ENCODE peak calls at places on chromosomes 6 and 20, in ten cellular contexts. One of them, this sample, is unnamed.

GRCh38 chr6:135555550-135555949 is 58.0 kb upstream of the AHI1 start:
- DNase-seq in HCT116: no peak
- DNase-seq in heart left ventricle: no peak
- DNase-seq in activated B cell treated with CpG ODN at 0.5 μM for 24 hours: no peak
- DNase-seq in AG04450: no peak
- DNase-seq in tibial nerve: no peak
- DNase-seq in heart right ventricle: no peak
- DNase-seq in fibroblast of the aortic adventitia: no peak
- DNase-seq in cardiac fibroblast: no peak
- DNase-seq in cardiac muscle cell: no peak
- DNase-seq in this sample: no peak

GRCh38 chr6:139597781-139598368 is 223.4 kb upstream of the CITED2 start:
- DNase-seq in activated B cell treated with CpG ODN at 0.5 μM for 24 hours: no peak
- DNase-seq in heart right ventricle: peak; percentile 38
- DNase-seq in HCT116: no peak
- DNase-seq in AG04450: peak; percentile 95
- DNase-seq in cardiac fibroblast: peak; percentile 99
- DNase-seq in heart left ventricle: peak; percentile 64
- DNase-seq in fibroblast of the aortic adventitia: peak; percentile 100
- DNase-seq in tibial nerve: peak; percentile 53
- DNase-seq in cardiac muscle cell: peak; percentile 99
- DNase-seq in this sample: no peak

GRCh38 chr6:122322824-122323223 is 76.6 kb upstream of the HSF2 start:
- DNase-seq in tibial nerve: no peak
- DNase-seq in cardiac fibroblast: peak; percentile 32
- DNase-seq in HCT116: no peak
- DNase-seq in AG04450: no peak
- DNase-seq in fibroblast of the aortic adventitia: peak; percentile 53
- DNase-seq in heart right ventricle: no peak
- DNase-seq in heart left ventricle: no peak
- DNase-seq in activated B cell treated with CpG ODN at 0.5 μM for 24 hours: no peak
- DNase-seq in cardiac muscle cell: peak; percentile 30
- DNase-seq in this sample: no peak

GRCh38 chr6:145836170-145836569 is 21.6 kb upstream of the FBXO30 start:
- DNase-seq in tibial nerve: no peak
- DNase-seq in fibroblast of the aortic adventitia: peak; percentile 55
- DNase-seq in activated B cell treated with CpG ODN at 0.5 μM for 24 hours: no peak
- DNase-seq in cardiac muscle cell: peak; percentile 67
- DNase-seq in AG04450: no peak
- DNase-seq in HCT116: no peak
- DNase-seq in cardiac fibroblast: peak; percentile 76
- DNase-seq in heart left ventricle: no peak
- DNase-seq in heart right ventricle: no peak
- DNase-seq in this sample: no peak

GRCh38 chr6:41784581-41785171 is 2.8 kb upstream of the TOMM6 start:
- DNase-seq in tibial nerve: no peak
- DNase-seq in fibroblast of the aortic adventitia: no peak
- DNase-seq in activated B cell treated with CpG ODN at 0.5 μM for 24 hours: no peak
- DNase-seq in cardiac fibroblast: no peak
- DNase-seq in heart left ventricle: no peak
- DNase-seq in heart right ventricle: no peak
- DNase-seq in HCT116: no peak
- DNase-seq in cardiac muscle cell: no peak
- DNase-seq in AG04450: no peak
- DNase-seq in this sample: no peak

GRCh38 chr6:63676412-63677114 is 41.0 kb downstream of the PHF3 start:
- DNase-seq in heart left ventricle: no peak
- DNase-seq in heart right ventricle: no peak
- DNase-seq in fibroblast of the aortic adventitia: no peak
- DNase-seq in activated B cell treated with CpG ODN at 0.5 μM for 24 hours: no peak
- DNase-seq in AG04450: no peak
- DNase-seq in tibial nerve: no peak
- DNase-seq in HCT116: no peak
- DNase-seq in cardiac muscle cell: peak; percentile 14
- DNase-seq in cardiac fibroblast: peak; percentile 21
- DNase-seq in this sample: no peak

GRCh38 chr20:20824924-20825584 is 112.6 kb upstream of the RALGAPA2 start:
- DNase-seq in HCT116: no peak
- DNase-seq in heart right ventricle: peak; percentile 65
- DNase-seq in activated B cell treated with CpG ODN at 0.5 μM for 24 hours: peak; percentile 20
- DNase-seq in AG04450: no peak
- DNase-seq in cardiac fibroblast: peak; percentile 48
- DNase-seq in tibial nerve: no peak
- DNase-seq in fibroblast of the aortic adventitia: peak; percentile 41
- DNase-seq in heart left ventricle: peak; percentile 59
- DNase-seq in cardiac muscle cell: peak; percentile 55
- DNase-seq in this sample: no peak

GRCh38 chr20:49519777-49520359 is 37.4 kb upstream of the KCNB1 start:
- DNase-seq in AG04450: no peak
- DNase-seq in HCT116: no peak
- DNase-seq in fibroblast of the aortic adventitia: no peak
- DNase-seq in activated B cell treated with CpG ODN at 0.5 μM for 24 hours: no peak
- DNase-seq in tibial nerve: no peak
- DNase-seq in heart left ventricle: no peak
- DNase-seq in cardiac muscle cell: no peak
- DNase-seq in cardiac fibroblast: no peak
- DNase-seq in heart right ventricle: no peak
- DNase-seq in this sample: no peak

GRCh38 chr6:125804264-125804663 is 13.5 kb downstream of the NCOA7 start:
- DNase-seq in activated B cell treated with CpG ODN at 0.5 μM for 24 hours: no peak
- DNase-seq in HCT116: no peak
- DNase-seq in heart left ventricle: no peak
- DNase-seq in cardiac muscle cell: no peak
- DNase-seq in cardiac fibroblast: no peak
- DNase-seq in AG04450: no peak
- DNase-seq in heart right ventricle: no peak
- DNase-seq in tibial nerve: no peak
- DNase-seq in fibroblast of the aortic adventitia: no peak
- DNase-seq in this sample: no peak

GRCh38 chr20:695165-695866 is 19.7 kb upstream of the SCRT2 start:
- DNase-seq in AG04450: no peak
- DNase-seq in heart right ventricle: no peak
- DNase-seq in heart left ventricle: no peak
- DNase-seq in HCT116: no peak
- DNase-seq in cardiac muscle cell: no peak
- DNase-seq in activated B cell treated with CpG ODN at 0.5 μM for 24 hours: no peak
- DNase-seq in fibroblast of the aortic adventitia: no peak
- DNase-seq in cardiac fibroblast: no peak
- DNase-seq in tibial nerve: no peak
- DNase-seq in this sample: no peak

GRCh38 chr20:51631011-51631950 is 88.8 kb upstream of the NFATC2 start:
- DNase-seq in AG04450: peak; percentile 97
- DNase-seq in fibroblast of the aortic adventitia: peak; percentile 99
- DNase-seq in tibial nerve: peak; percentile 55
- DNase-seq in cardiac muscle cell: peak; percentile 99
- DNase-seq in cardiac fibroblast: peak; percentile 98
- DNase-seq in activated B cell treated with CpG ODN at 0.5 μM for 24 hours: no peak
- DNase-seq in HCT116: peak; percentile 91
- DNase-seq in heart left ventricle: peak; percentile 70
- DNase-seq in heart right ventricle: peak; percentile 74
- DNase-seq in this sample: peak; percentile 27

GRCh38 chr6:149834513-149835481 is 29.4 kb downstream of the LRP11 start:
- DNase-seq in HCT116: peak; percentile 72
- DNase-seq in heart left ventricle: no peak
- DNase-seq in cardiac fibroblast: peak; percentile 79
- DNase-seq in cardiac muscle cell: peak; percentile 82
- DNase-seq in AG04450: no peak
- DNase-seq in heart right ventricle: peak; percentile 54
- DNase-seq in fibroblast of the aortic adventitia: peak; percentile 87
- DNase-seq in activated B cell treated with CpG ODN at 0.5 μM for 24 hours: peak; percentile 25
- DNase-seq in tibial nerve: peak; percentile 61
- DNase-seq in this sample: peak; percentile 87

GRCh38 chr6:106514281-106514885 is 114.9 kb downstream of the RTN4IP1 start:
- DNase-seq in HCT116: no peak
- DNase-seq in cardiac muscle cell: no peak
- DNase-seq in AG04450: no peak
- DNase-seq in heart left ventricle: no peak
- DNase-seq in activated B cell treated with CpG ODN at 0.5 μM for 24 hours: no peak
- DNase-seq in heart right ventricle: no peak
- DNase-seq in fibroblast of the aortic adventitia: no peak
- DNase-seq in cardiac fibroblast: no peak
- DNase-seq in tibial nerve: no peak
- DNase-seq in this sample: no peak

GRCh38 chr6:147322299-147323162 is 118.3 kb downstream of the STXBP5 start:
- DNase-seq in activated B cell treated with CpG ODN at 0.5 μM for 24 hours: no peak
- DNase-seq in cardiac muscle cell: peak; percentile 61
- DNase-seq in AG04450: peak; percentile 15
- DNase-seq in fibroblast of the aortic adventitia: peak; percentile 9
- DNase-seq in heart right ventricle: peak; percentile 7
- DNase-seq in cardiac fibroblast: peak; percentile 56
- DNase-seq in heart left ventricle: no peak
- DNase-seq in HCT116: no peak
- DNase-seq in tibial nerve: no peak
- DNase-seq in this sample: no peak

GRCh38 chr6:92446052-92446451 is 973.3 kb downstream of the EPHA7 start:
- DNase-seq in heart left ventricle: no peak
- DNase-seq in cardiac muscle cell: no peak
- DNase-seq in HCT116: no peak
- DNase-seq in activated B cell treated with CpG ODN at 0.5 μM for 24 hours: no peak
- DNase-seq in AG04450: no peak
- DNase-seq in cardiac fibroblast: no peak
- DNase-seq in heart right ventricle: no peak
- DNase-seq in fibroblast of the aortic adventitia: no peak
- DNase-seq in tibial nerve: no peak
- DNase-seq in this sample: no peak

GRCh38 chr20:17939622-17940446 is 28.8 kb downstream of the SNX5 start:
- DNase-seq in cardiac muscle cell: no peak
- DNase-seq in tibial nerve: no peak
- DNase-seq in heart left ventricle: no peak
- DNase-seq in fibroblast of the aortic adventitia: no peak
- DNase-seq in heart right ventricle: no peak
- DNase-seq in AG04450: no peak
- DNase-seq in HCT116: no peak
- DNase-seq in cardiac fibroblast: no peak
- DNase-seq in activated B cell treated with CpG ODN at 0.5 μM for 24 hours: no peak
- DNase-seq in this sample: no peak

GRCh38 chr6:28651161-28651560 is 125.5 kb downstream of the GPX5 start:
- DNase-seq in activated B cell treated with CpG ODN at 0.5 μM for 24 hours: no peak
- DNase-seq in fibroblast of the aortic adventitia: no peak
- DNase-seq in HCT116: no peak
- DNase-seq in tibial nerve: no peak
- DNase-seq in cardiac muscle cell: no peak
- DNase-seq in AG04450: no peak
- DNase-seq in cardiac fibroblast: no peak
- DNase-seq in heart left ventricle: no peak
- DNase-seq in heart right ventricle: no peak
- DNase-seq in this sample: no peak
- TF ChIP-seq CTCF in activated B cell treated with CpG ODN at 0.5 μM for 24 hours: no peak
- TF ChIP-seq CTCF in fibroblast of the aortic adventitia: no peak
- TF ChIP-seq CTCF in HCT116: no peak
- TF ChIP-seq CTCF in tibial nerve: no peak
- TF ChIP-seq CTCF in cardiac muscle cell: no peak
- TF ChIP-seq CTCF in AG04450: no peak
- TF ChIP-seq CTCF in cardiac fibroblast: no peak
- TF ChIP-seq CTCF in heart left ventricle: no peak
- TF ChIP-seq CTCF in heart right ventricle: no peak
- TF ChIP-seq CTCF in this sample: no peak

GRCh38 chr6:29685718-29686326 is 4.9 kb upstream of the ZFP57 start:
- DNase-seq in heart right ventricle: peak; percentile 16
- DNase-seq in fibroblast of the aortic adventitia: no peak
- DNase-seq in cardiac fibroblast: no peak
- DNase-seq in HCT116: no peak
- DNase-seq in tibial nerve: no peak
- DNase-seq in heart left ventricle: peak; percentile 44
- DNase-seq in cardiac muscle cell: peak; percentile 26
- DNase-seq in activated B cell treated with CpG ODN at 0.5 μM for 24 hours: no peak
- DNase-seq in AG04450: no peak
- DNase-seq in this sample: no peak
- TF ChIP-seq CTCF in heart right ventricle: no peak
- TF ChIP-seq CTCF in fibroblast of the aortic adventitia: no peak
- TF ChIP-seq CTCF in cardiac fibroblast: peak; percentile 26
- TF ChIP-seq CTCF in HCT116: no peak
- TF ChIP-seq CTCF in tibial nerve: no peak
- TF ChIP-seq CTCF in heart left ventricle: peak; percentile 33
- TF ChIP-seq CTCF in cardiac muscle cell: peak; percentile 29
- TF ChIP-seq CTCF in activated B cell treated with CpG ODN at 0.5 μM for 24 hours: no peak
- TF ChIP-seq CTCF in AG04450: no peak
- TF ChIP-seq CTCF in this sample: no peak

DNA sequence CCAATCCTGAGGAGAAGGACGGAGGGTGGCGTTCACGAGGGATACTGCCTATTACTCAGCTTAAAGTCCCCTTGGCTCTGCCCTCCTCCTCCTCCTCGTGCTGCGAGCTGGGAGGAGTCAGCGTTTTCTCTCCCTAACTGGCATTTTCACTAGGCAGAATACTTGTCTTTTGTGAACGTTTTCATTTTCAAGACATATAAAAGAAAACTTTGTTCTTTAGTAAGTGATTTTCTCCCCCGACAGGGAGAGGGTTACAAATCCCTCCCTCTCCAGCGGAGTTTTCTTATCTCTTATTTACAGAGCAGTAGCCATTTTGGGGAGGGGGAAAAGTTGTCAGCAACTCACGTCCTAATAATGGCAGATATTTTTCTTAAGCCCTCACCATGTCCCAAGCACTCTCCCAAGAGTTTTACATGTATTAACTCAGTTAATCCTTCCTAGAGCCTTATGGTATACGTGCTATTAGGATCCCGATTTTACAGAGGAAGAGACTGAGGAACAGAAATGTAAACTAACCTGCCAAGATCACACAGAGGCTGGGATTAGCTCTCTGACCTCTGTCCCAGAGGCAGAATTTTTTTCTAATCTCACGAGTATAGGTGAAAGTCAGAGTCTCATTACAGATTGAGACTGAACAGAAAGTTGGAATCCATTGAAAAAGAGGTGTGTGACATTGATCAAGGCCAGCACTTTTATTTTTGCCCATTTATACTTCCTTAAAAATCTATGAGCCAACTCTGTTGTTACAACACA is 30.0 kb upstream of the ZNF217 start:
- DNase-seq in heart right ventricle: peak; percentile 73
- DNase-seq in cardiac muscle cell: peak; percentile 82
- DNase-seq in activated B cell treated with CpG ODN at 0.5 μM for 24 hours: no peak
- DNase-seq in HCT116: no peak
- DNase-seq in cardiac fibroblast: peak; percentile 83
- DNase-seq in tibial nerve: peak; percentile 61
- DNase-seq in fibroblast of the aortic adventitia: peak; percentile 78
- DNase-seq in AG04450: no peak
- DNase-seq in heart left ventricle: peak; percentile 74
- DNase-seq in this sample: peak; percentile 33
- TF ChIP-seq CTCF in heart right ventricle: no peak
- TF ChIP-seq CTCF in cardiac muscle cell: peak; percentile 17
- TF ChIP-seq CTCF in activated B cell treated with CpG ODN at 0.5 μM for 24 hours: no peak
- TF ChIP-seq CTCF in HCT116: no peak
- TF ChIP-seq CTCF in cardiac fibroblast: no peak
- TF ChIP-seq CTCF in tibial nerve: no peak
- TF ChIP-seq CTCF in fibroblast of the aortic adventitia: no peak
- TF ChIP-seq CTCF in AG04450: peak; percentile 4
- TF ChIP-seq CTCF in heart left ventricle: peak; percentile 22
- TF ChIP-seq CTCF in this sample: no peak

DNA sequence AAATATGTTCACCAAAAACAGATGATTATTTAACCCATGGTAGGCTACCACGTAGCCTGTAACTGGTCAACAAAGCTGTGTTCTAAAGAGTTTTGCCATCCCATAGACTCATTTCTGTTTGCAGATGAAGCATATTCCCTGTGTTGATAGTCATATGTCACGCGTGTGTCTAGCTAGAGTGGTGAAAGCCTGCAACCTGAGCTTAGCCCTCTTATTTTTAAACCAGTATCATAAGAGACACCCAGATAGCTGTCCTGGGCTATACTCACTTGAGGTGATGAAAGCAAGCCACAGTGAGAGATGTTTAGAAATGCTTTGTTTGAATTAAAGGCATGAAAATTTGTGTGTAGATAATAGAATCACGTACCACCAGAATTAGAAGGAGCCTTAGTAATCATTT is 307.8 kb downstream of the ZFAND3 start:
- DNase-seq in cardiac muscle cell: no peak
- DNase-seq in activated B cell treated with CpG ODN at 0.5 μM for 24 hours: no peak
- DNase-seq in HCT116: no peak
- DNase-seq in tibial nerve: no peak
- DNase-seq in heart left ventricle: no peak
- DNase-seq in heart right ventricle: no peak
- DNase-seq in AG04450: no peak
- DNase-seq in fibroblast of the aortic adventitia: no peak
- DNase-seq in cardiac fibroblast: no peak
- DNase-seq in this sample: no peak
- TF ChIP-seq CTCF in cardiac muscle cell: no peak
- TF ChIP-seq CTCF in activated B cell treated with CpG ODN at 0.5 μM for 24 hours: no peak
- TF ChIP-seq CTCF in HCT116: no peak
- TF ChIP-seq CTCF in tibial nerve: no peak
- TF ChIP-seq CTCF in heart left ventricle: no peak
- TF ChIP-seq CTCF in heart right ventricle: no peak
- TF ChIP-seq CTCF in AG04450: no peak
- TF ChIP-seq CTCF in fibroblast of the aortic adventitia: no peak
- TF ChIP-seq CTCF in cardiac fibroblast: no peak
- TF ChIP-seq CTCF in this sample: no peak